ENCODE peak calls at places on chromosomes 6 and 20, in four cellular contexts. P is cardiac muscle cell, Z is mesenchymal stem cell, K is IMR-90. F is an unnamed sample.

GRCh38 chr6:168711666-168712300 is 270.8 kb downstream of the SMOC2 start:
- DNase-seq in P (no peak), Z (no peak), K (no peak), F (no peak)

GRCh38 chr20:38172344-38172743 is 7.3 kb upstream of the TGM2 start:
- DNase-seq in P (no peak), Z (peak), K (peak), F (no peak)

GRCh38 chr20:18666803-18667460 is 79.1 kb downstream of the DTD1 start:
- DNase-seq in P (peak), Z (no peak), K (no peak), F (no peak)

GRCh38 chr20:32017711-32018251 is 7.5 kb downstream of the CCM2L start:
- DNase-seq in P (peak), Z (no peak), K (no peak), F (no peak)

GRCh38 chr20:31841928-31842327 is 3.5 kb downstream of the FOXS1 start:
- DNase-seq in P (no peak), Z (peak), K (peak), F (no peak)

GRCh38 chr6:149558029-149558428 is 8.1 kb upstream of the GINM1 start:
- DNase-seq in P (no peak), Z (no peak), K (no peak), F (no peak)

GRCh38 chr6:31920803-31921202 is 6.7 kb upstream of the C2 start:
- DNase-seq in P (no peak), Z (no peak), K (no peak), F (no peak)

GRCh38 chr20:10253750-10254149 is 35.1 kb downstream of the SNAP25 start:
- DNase-seq in P (no peak), Z (no peak), K (no peak), F (no peak)

GRCh38 chr6:2791124-2792050 is 26.2 kb downstream of the WRNIP1 start:
- DNase-seq in P (peak), Z (peak), K (peak), F (no peak)

GRCh38 chr6:38337819-38338465 is 301.8 kb downstream of the BTBD9 start:
- DNase-seq in P (no peak), Z (peak), K (peak), F (no peak)

GRCh38 chr20:47353697-47354387 is 2.7 kb downstream of the ZMYND8 start:
- DNase-seq in P (no peak), Z (peak), K (no peak), F (no peak)

GRCh38 chr6:113397229-113397628 is 459.9 kb upstream of the MARCKS start:
- DNase-seq in P (no peak), Z (no peak), K (peak), F (no peak)

GRCh38 chr6:35139924-35140524 is 1.1 kb downstream of the TCP11 start:
- DNase-seq in P (peak), Z (peak), K (peak), F (no peak)

GRCh38 chr6:76702187-76702586 is 629.7 kb upstream of the IMPG1 start:
- DNase-seq in P (no peak), Z (peak), K (no peak), F (no peak)

GRCh38 chr6:3259491-3259958 is 778 bp downstream of the PSMG4 start:
- DNase-seq in P (peak), Z (peak), K (peak), F (no peak)

GRCh38 chr6:75317503-75318206 is 33.1 kb upstream of the TMEM30A start:
- DNase-seq in P (peak), Z (peak), K (peak), F (no peak)

GRCh38 chr6:153956807-153957206 is 82.2 kb upstream of the OPRM1 start:
- DNase-seq in P (no peak), Z (peak), K (no peak), F (no peak)

GRCh38 chr20:18056174-18057105 is 1.3 kb downstream of the OVOL2 start:
- DNase-seq in P (peak), Z (peak), K (no peak), F (no peak)

GRCh38 chr6:125101656-125102055 is 51.9 kb upstream of the TPD52L1 start:
- DNase-seq in P (no peak), Z (peak), K (peak), F (no peak)

GRCh38 chr20:1979116-1979778 is 14.6 kb downstream of the PDYN start:
- DNase-seq in P (peak), Z (no peak), K (no peak), F (no peak)

GRCh38 chr20:52731086-52731485 is 241.1 kb upstream of the TSHZ2 start:
- DNase-seq in P (no peak), Z (no peak), K (no peak), F (peak)

GRCh38 chr6:63888416-63888815 is 252.8 kb downstream of the PHF3 start:
- DNase-seq in P (no peak), Z (no peak), K (no peak), F (no peak)

GRCh38 chr20:4795394-4795793 is 73.7 kb downstream of the PRND start:
- DNase-seq in P (no peak), Z (peak), K (peak), F (no peak)

GRCh38 chr20:11394145-11394833 is 523.4 kb upstream of the BTBD3 start:
- DNase-seq in P (no peak), Z (peak), K (peak), F (no peak)

GRCh38 chr6:90197854-90198496 is 98.7 kb downstream of the BACH2 start:
- DNase-seq in P (no peak), Z (peak), K (peak), F (no peak)

GRCh38 chr20:911882-912600 is 4.1 kb downstream of the ANGPT4 start:
- DNase-seq in P (no peak), Z (no peak), K (no peak), F (no peak)

GRCh38 chr6:11325431-11325830 is 93.0 kb upstream of the NEDD9 start:
- DNase-seq in P (no peak), Z (no peak), K (no peak), F (no peak)

GRCh38 chr6:153927867-153928266 is 111.2 kb upstream of the OPRM1 start:
- DNase-seq in P (no peak), Z (no peak), K (no peak), F (no peak)

GRCh38 chr6:6751615-6752014 is 163.1 kb downstream of the LY86 start:
- DNase-seq in P (no peak), Z (no peak), K (no peak), F (no peak)

GRCh38 chr6:109094351-109095035 is at the start of gene SESN1:
- DNase-seq in P (peak), Z (peak), K (peak), F (peak)

GRCh38 chr6:142843344-142843743 is 101.6 kb downstream of the HIVEP2 start:
- DNase-seq in P (no peak), Z (peak), K (no peak), F (no peak)

GRCh38 chr6:167676666-167677421 is 149.9 kb upstream of the AFDN start:
- DNase-seq in P (no peak), Z (peak), K (no peak), F (no peak)

GRCh38 chr6:21846541-21847451 is 253.2 kb downstream of the SOX4 start:
- DNase-seq in P (peak), Z (peak), K (peak), F (no peak)

GRCh38 chr20:11796041-11796440 is 121.7 kb upstream of the BTBD3 start:
- DNase-seq in P (no peak), Z (peak), K (peak), F (no peak)

GRCh38 chr6:139778688-139779087 is 404.2 kb upstream of the CITED2 start:
- DNase-seq in P (peak), Z (no peak), K (peak), F (no peak)

GRCh38 chr6:91081452-91082067 is 494.7 kb upstream of the MAP3K7 start:
- DNase-seq in P (peak), Z (peak), K (peak), F (no peak)

GRCh38 chr20:14617123-14617522 is 279.7 kb upstream of the FLRT3 start:
- DNase-seq in P (no peak), Z (peak), K (no peak), F (no peak)

GRCh38 chr6:89145461-89145961 is 344 bp upstream of the PM20D2 start:
- DNase-seq in P (no peak), Z (peak), K (peak), F (no peak)

GRCh38 chr6:54598787-54599309 is 247.7 kb upstream of the FAM83B start:
- DNase-seq in P (no peak), Z (no peak), K (no peak), F (no peak)

GRCh38 chr6:113997106-113997505 is 26.2 kb upstream of the HDAC2 start:
- DNase-seq in P (no peak), Z (peak), K (peak), F (no peak)

GRCh38 chr20:50513169-50514034 is 3.2 kb downstream of the PTPN1 start:
- DNase-seq in P (no peak), Z (peak), K (peak), F (no peak)

GRCh38 chr20:50515471-50516106 is 5.4 kb downstream of the PTPN1 start:
- DNase-seq in P (no peak), Z (no peak), K (no peak), F (no peak)

GRCh38 chr20:50512323-50512722 is 2.1 kb downstream of the PTPN1 start:
- DNase-seq in P (no peak), Z (no peak), K (no peak), F (no peak)

GRCh38 chr20:50514750-50515149 is 4.6 kb downstream of the PTPN1 start:
- DNase-seq in P (no peak), Z (no peak), K (no peak), F (no peak)

DNA sequence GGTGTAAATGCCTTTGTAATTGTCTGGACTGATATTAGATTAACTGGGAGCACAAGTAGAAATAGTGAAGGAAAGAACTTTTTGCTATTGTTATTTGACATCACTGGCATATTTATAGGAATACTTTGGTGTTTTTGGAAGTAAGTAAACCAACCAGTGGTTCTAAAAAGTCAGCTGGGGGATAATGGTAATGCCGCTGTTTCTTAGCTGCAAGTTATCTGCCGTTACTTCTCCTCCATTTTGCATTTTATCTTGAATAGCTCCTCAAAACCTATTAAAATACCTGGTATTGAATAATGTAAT is 3.8 kb downstream of the PTPN1 start:
- DNase-seq in P (no peak), Z (no peak), K (no peak), F (no peak)
- H3K27ac ChIP-seq in P (no peak), Z (no peak), K (no peak), F (peak)

DNA sequence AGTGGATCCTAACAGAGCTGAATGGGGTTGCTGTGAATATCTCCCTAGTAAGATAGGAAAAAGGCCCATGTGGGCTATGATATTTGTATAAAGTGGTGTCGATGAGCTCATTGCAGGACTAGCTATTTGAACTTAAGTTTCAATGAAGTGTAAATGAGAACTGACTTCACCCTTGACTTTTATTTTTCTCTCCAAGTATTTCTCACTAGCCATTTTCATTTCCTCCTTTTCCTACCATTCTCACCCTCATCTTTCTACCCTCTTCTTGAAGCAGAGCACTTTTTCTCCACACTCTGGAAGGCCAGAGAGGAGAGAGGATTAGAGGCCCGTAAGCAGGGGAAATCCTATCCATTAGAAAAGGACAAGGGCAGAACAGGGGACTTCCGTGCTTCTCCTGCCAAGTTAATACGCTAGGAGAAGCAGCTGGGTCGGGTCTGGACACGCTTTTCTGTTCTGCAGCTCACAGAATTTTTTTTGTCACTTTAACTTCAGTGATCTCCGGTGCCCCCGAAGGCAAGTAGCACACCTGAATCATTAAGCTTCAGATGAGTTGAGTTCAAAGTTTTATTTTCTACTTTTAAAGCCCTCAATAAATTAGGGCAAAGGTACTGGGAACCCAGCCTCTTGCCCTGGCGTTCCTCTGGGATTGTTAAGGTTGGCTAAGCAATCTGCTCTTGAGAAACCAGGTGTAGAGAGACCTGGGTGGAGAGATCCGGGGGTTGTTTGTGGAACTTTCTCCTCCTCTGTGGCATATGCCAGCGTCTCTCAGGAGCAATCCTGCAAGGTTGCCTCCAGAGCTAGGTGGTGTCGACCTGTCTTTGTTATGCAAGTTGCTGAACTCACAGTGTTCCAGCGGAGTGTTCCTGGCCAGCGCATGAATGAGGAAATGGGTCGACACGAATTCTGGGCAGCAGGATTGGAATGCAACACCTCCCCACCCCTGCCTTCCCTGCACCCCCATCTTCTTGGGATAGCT is 56.2 kb upstream of the ARID1B start:
- DNase-seq in P (no peak), Z (peak), K (peak), F (no peak)
- H3K27ac ChIP-seq in P (no peak), Z (peak), K (no peak), F (peak)

GRCh38 chr6:12851123-12851695 is 134.6 kb downstream of the PHACTR1 start:
- DNase-seq in P (no peak), Z (no peak), K (no peak), F (peak)
- H3K27ac ChIP-seq in P (no peak), Z (no peak), K (no peak), F (no peak)

GRCh38 chr6:126803769-126804168 is 314.7 kb upstream of the RSPO3 start:
- DNase-seq in P (no peak), Z (no peak), K (no peak), F (no peak)

GRCh38 chr6:126792340-126792739 is 326.1 kb upstream of the RSPO3 start:
- DNase-seq in P (no peak), Z (no peak), K (no peak), F (no peak)

DNA sequence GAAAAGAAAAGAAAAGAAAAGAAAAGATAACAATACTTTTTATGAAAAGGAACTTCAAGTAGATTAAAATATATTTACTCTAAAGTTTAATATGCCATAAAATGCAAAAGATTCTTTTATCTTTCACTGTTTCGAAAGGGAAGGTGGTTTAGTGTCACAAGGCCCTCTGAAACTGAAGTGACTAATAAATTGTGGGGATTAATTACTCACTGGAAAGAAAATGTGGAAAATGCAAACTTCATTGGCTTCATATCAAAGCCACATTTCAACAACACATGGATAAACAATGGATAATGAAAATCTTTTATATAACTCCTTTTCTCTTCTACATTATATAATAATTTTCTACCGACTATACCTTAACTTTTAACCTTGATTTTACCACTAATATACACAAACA is 320.5 kb upstream of the RSPO3 start:
- DNase-seq in P (no peak), Z (no peak), K (no peak), F (no peak)
- H3K27ac ChIP-seq in P (no peak), Z (no peak), K (no peak), F (no peak)

GRCh38 chr20:62908971-62909791 is 17.1 kb downstream of the DIDO1 start:
- DNase-seq in P (no peak), Z (no peak), K (no peak), F (no peak)

GRCh38 chr20:62910777-62911497 is 15.4 kb downstream of the DIDO1 start:
- DNase-seq in P (no peak), Z (no peak), K (no peak), F (no peak)

GRCh38 chr20:62907377-62908317 is 18.7 kb downstream of the DIDO1 start:
- DNase-seq in P (peak), Z (no peak), K (peak), F (no peak)

GRCh38 chr20:62911701-62912280 is 14.5 kb downstream of the DIDO1 start:
- DNase-seq in P (no peak), Z (no peak), K (no peak), F (no peak)

GRCh38 chr20:62910217-62910766 is 16.0 kb downstream of the DIDO1 start:
- DNase-seq in P (no peak), Z (no peak), K (no peak), F (no peak)
- H3K27ac ChIP-seq in P (no peak), Z (no peak), K (no peak), F (no peak)

GRCh38 chr6:106411034-106411433 is 50.5 kb downstream of the CRYBG1 start:
- DNase-seq in P (no peak), Z (no peak), K (no peak), F (no peak)
- H3K27ac ChIP-seq in P (no peak), Z (no peak), K (no peak), F (no peak)

F was measured in esophagus muscularis mucosa.